ENCODE peak calls at places on chromosomes 5 and 9, in four cellular contexts. C, I, H and A are unnamed samples.

GRCh38 chr9:86700601-86701000 is 246.7 kb downstream of the GAS1 start:
- DNase-seq in C (no peak), I (no peak), H (no peak), A (no peak)

GRCh38 chr5:100479079-100479688 is 56.0 kb upstream of the FAM174A start:
- DNase-seq in C (peak; percentile 23), I (no peak), H (peak; percentile 45), A (peak; percentile 8)

GRCh38 chr9:27539479-27540441 is 10.1 kb upstream of the MOB3B start:
- DNase-seq in C (no peak), I (no peak), H (peak; percentile 55), A (no peak)

GRCh38 chr5:162068931-162069330 is 1.4 kb downstream of the GABRG2 start:
- DNase-seq in C (no peak), I (no peak), H (no peak), A (no peak)

GRCh38 chr9:108618906-108619550 is 236.8 kb downstream of the ACTL7B start:
- DNase-seq in C (no peak), I (no peak), H (no peak), A (no peak)

GRCh38 chr9:96483733-96484240 is 33.8 kb downstream of the HABP4 start:
- DNase-seq in C (no peak), I (no peak), H (no peak), A (no peak)

GRCh38 chr5:1503301-1504243 is 20.2 kb downstream of the LPCAT1 start:
- DNase-seq in C (no peak), I (no peak), H (no peak), A (no peak)

GRCh38 chr5:101390317-101390908 is 487.3 kb upstream of the ST8SIA4 start:
- DNase-seq in C (peak; percentile 52), I (no peak), H (peak; percentile 46), A (peak; percentile 36)

DNA sequence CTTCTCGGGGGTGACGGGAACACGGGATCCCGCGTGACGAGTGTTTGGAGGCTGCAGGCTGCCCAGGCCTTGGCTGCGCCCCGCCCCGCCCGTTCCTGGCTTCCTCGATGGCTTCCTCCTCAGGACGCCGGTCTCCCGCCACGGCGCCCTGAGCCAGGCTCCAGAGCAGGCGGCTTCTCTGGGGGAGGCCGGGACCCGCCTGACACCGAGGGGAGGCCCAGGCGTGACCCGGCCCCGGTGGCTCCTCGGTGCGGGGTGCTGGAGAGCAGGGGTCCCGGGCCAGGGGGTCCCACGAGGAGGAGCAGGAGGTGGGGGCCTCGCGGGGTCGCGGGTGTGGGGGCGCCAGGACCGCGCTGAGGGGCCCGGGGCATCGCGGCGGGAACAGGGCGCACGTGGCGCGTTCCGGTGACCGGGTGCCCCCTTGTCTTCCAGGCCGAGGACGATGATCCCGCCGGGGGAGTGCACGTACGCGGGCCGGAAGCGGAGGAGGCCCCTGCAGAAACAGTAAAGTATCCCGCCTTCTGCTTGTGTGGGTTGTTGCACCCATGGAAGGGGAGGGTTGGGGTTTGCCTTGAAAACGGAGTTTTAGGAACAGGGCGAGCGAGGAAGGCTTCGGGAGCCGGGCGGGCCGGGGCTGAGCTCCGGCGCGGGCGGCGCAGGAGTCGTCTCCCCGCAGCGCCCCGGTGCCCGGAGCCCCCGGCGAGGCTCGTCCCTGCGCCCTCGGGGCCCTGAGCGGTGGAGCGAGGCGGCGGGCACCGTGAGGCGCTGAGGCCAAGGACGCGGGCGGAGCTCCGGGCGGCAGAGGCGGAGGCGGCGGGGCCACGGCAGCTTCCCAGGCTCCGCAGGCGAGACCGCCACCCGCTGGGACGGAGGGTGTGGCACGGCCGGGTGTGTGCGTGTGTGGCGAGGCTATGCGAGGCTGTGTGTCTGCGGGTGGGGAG is 22.2 kb downstream of the AHRR start:
- DNase-seq in C (no peak), I (no peak), H (peak; percentile 9), A (peak; percentile 79)
- TF ChIP-seq SUZ12 in C (no peak), I (peak; percentile 22), H (no peak), A (no peak)

DNA sequence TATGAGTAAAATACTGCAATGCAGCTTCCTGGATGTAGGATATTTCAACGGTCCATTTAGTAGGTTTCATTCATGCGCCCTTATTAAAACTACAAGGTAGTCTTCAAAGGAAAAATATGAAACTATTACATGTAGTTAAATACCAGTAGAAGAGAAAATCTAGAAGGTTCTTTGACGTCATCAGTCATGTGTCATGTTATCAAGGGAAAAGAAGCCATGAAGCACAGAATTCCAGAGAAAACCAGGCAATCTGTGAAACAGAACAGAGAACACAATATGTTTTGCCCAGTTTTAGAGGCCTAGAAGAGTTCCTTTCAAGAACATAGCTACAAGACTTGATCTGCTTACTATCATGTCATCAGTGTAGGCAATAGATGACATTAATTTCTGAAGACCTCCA is 38.4 kb downstream of the BNC2 start:
- DNase-seq in C (no peak), I (no peak), H (no peak), A (no peak)
- TF ChIP-seq SUZ12 in C (no peak), I (no peak), H (no peak), A (no peak)

DNA sequence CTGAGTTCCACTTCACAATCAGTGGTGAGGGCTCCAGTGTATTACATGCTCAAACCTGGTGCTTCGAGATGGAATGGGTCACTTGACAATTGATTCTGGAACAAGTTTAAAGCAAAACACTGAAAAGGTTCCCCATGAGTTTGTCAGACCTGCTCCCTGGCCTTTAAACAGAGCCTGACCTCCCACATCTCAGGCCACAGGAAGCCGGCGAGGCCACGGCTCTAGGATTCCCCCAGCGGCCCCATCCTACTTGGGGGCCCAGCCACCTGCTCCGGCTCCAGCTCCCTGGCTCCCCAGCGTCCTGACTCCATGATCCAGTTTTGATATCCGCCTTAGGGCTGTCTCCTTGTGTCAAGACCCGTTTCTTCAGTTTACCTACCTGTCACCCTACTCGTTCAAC is 62.0 kb downstream of the TTLL11 start:
- DNase-seq in C (no peak), I (no peak), H (no peak), A (no peak)
- TF ChIP-seq SUZ12 in C (no peak), I (no peak), H (no peak), A (no peak)

DNA sequence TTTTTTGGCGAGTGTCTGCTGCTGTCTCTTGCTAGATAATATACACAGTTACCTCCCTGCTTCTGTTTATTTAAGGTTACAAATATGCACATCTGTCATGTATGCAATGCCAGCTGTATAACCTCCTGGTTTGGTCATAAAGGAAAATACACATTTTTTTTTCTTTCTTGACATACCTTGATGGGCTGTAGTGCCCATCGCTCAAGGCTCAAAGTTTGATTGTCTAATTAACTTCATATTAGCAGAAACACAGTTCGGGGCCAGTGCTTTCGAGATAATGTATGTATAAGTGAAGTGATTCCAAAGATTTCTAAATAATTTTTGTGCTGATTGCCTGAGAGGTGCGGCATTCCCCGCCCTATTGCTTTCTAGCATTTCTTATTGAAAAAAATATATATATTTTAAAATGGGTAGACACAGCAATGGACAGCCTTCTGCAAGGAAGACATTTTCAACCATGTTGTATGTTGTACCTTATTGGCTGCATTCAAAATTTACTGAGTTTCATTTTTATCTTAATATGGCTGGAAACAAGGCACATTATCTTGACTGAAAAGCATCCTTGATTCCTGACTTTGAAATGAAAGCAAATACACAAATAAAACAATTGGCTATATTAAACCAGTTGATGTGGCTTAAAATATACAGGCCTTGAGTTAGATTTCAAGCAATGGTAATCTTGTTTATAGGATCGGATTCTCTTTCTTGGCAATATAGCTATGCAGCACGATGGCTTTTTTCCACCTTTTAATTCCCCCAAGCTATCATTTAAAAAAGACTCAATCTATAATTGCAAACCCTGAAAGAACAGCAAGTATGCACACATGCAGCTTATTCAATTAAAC is 206.1 kb downstream of the MEF2C start:
- DNase-seq in C (no peak), I (no peak), H (no peak), A (no peak)
- TF ChIP-seq SUZ12 in C (no peak), I (no peak), H (no peak), A (no peak)

GRCh38 chr9:549425-549997 is 292.0 kb upstream of the DMRT1 start:
- DNase-seq in C (no peak), I (no peak), H (no peak), A (no peak)

GRCh38 chr9:555493-555892 is 286.0 kb upstream of the DMRT1 start:
- DNase-seq in C (no peak), I (no peak), H (no peak), A (no peak)

GRCh38 chr9:556199-556598 is 285.3 kb upstream of the DMRT1 start:
- DNase-seq in C (no peak), I (no peak), H (no peak), A (no peak)

GRCh38 chr9:550267-550790 is 291.2 kb upstream of the DMRT1 start:
- DNase-seq in C (no peak), I (no peak), H (no peak), A (no peak)

GRCh38 chr9:551986-552930 is 289.2 kb upstream of the DMRT1 start:
- DNase-seq in C (no peak), I (no peak), H (no peak), A (no peak)
- TF ChIP-seq SUZ12 in C (no peak), I (no peak), H (no peak), A (no peak)

GRCh38 chr9:106830527-106831140 is 32.3 kb upstream of the ZNF462 start:
- DNase-seq in C (no peak), I (no peak), H (no peak), A (no peak)
- TF ChIP-seq SUZ12 in C (no peak), I (no peak), H (no peak), A (no peak)

GRCh38 chr5:157819502-157820125 is 39.3 kb downstream of the CLINT1 start:
- DNase-seq in C (no peak), I (no peak), H (peak; percentile 10), A (no peak)
- TF ChIP-seq SUZ12 in C (no peak), I (no peak), H (no peak), A (no peak)

GRCh38 chr5:93736284-93736683 is 5.1 kb downstream of the POU5F2 start:
- DNase-seq in C (no peak), I (no peak), H (no peak), A (no peak)

GRCh38 chr5:93741136-93741811 is at the start of gene POU5F2:
- DNase-seq in C (no peak), I (no peak), H (no peak), A (no peak)

GRCh38 chr5:93730124-93730523 is 11.3 kb downstream of the POU5F2 start:
- DNase-seq in C (no peak), I (no peak), H (no peak), A (no peak)

DNA sequence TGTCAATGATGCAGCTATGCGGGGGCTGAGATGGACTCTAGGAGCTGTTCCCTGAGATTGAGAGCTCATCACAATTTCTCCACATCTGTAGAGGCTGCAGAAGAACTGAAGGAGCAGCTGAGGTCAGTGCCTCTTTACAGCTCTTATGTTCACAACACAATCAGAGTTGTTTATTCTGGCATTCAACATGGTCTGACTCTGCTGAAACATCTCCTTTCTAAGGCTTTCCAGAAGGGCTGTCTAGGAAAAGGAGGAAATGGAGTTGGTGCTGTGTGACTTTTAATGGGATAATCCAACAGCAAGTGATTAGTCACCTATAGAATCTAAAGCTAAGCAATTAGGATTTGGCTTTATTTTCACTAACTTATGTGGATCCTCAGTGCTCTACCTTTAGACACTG is 6.0 kb downstream of the POU5F2 start:
- DNase-seq in C (no peak), I (no peak), H (no peak), A (no peak)
- TF ChIP-seq SUZ12 in C (no peak), I (no peak), H (no peak), A (no peak)